ENCODE peak calls at places on chromosomes 3 and 15, in five cellular contexts. One of them, this sample, is unnamed.

GRCh38 chr15:99928429-99928981 is 195.3 kb upstream of the LYSMD4 start:
- DNase-seq in ascending aorta: peak; percentile 24
- DNase-seq in mucosa of descending colon: peak; percentile 93
- DNase-seq in IMR-90: peak; percentile 66
- DNase-seq in ovary: peak; percentile 86
- DNase-seq in this sample: peak; percentile 85

GRCh38 chr15:33851079-33851478 is 117.2 kb upstream of the CHRM5 start:
- DNase-seq in ascending aorta: no peak
- DNase-seq in mucosa of descending colon: no peak
- DNase-seq in IMR-90: no peak
- DNase-seq in ovary: no peak
- DNase-seq in this sample: no peak

GRCh38 chr15:40029979-40030893 is 8.7 kb downstream of the SRP14 start:
- DNase-seq in ascending aorta: no peak
- DNase-seq in mucosa of descending colon: peak; percentile 46
- DNase-seq in IMR-90: peak; percentile 22
- DNase-seq in ovary: no peak
- DNase-seq in this sample: peak; percentile 44

GRCh38 chr3:98593046-98593936 is at the start of gene CPOX:
- DNase-seq in ascending aorta: peak; percentile 31
- DNase-seq in mucosa of descending colon: peak; percentile 94
- DNase-seq in IMR-90: peak; percentile 88
- DNase-seq in ovary: peak; percentile 85
- DNase-seq in this sample: peak; percentile 75

GRCh38 chr15:50114381-50114780 is 4.7 kb downstream of the ATP8B4 start:
- DNase-seq in ascending aorta: no peak
- DNase-seq in mucosa of descending colon: no peak
- DNase-seq in IMR-90: no peak
- DNase-seq in ovary: no peak
- DNase-seq in this sample: no peak

GRCh38 chr3:185824467-185825378 is at the start of gene IGF2BP2:
- DNase-seq in ascending aorta: no peak
- DNase-seq in mucosa of descending colon: peak; percentile 91
- DNase-seq in IMR-90: peak; percentile 80
- DNase-seq in ovary: peak; percentile 74
- DNase-seq in this sample: peak; percentile 55

GRCh38 chr15:47332481-47332880 is 384.8 kb upstream of the SEMA6D start:
- DNase-seq in ascending aorta: no peak
- DNase-seq in mucosa of descending colon: no peak
- DNase-seq in IMR-90: peak; percentile 42
- DNase-seq in ovary: no peak
- DNase-seq in this sample: no peak

GRCh38 chr3:25723802-25724201 is 59.1 kb upstream of the TOP2B start:
- DNase-seq in ascending aorta: no peak
- DNase-seq in mucosa of descending colon: no peak
- DNase-seq in IMR-90: no peak
- DNase-seq in ovary: no peak
- DNase-seq in this sample: no peak

GRCh38 chr15:63405159-63405558 is 23.5 kb upstream of the CA12 start:
- DNase-seq in ascending aorta: no peak
- DNase-seq in mucosa of descending colon: no peak
- DNase-seq in IMR-90: no peak
- DNase-seq in ovary: no peak
- DNase-seq in this sample: no peak

GRCh38 chr15:58931985-58932384 is 1.5 kb downstream of the SLTM start:
- DNase-seq in ascending aorta: no peak
- DNase-seq in mucosa of descending colon: no peak
- DNase-seq in IMR-90: peak; percentile 63
- DNase-seq in ovary: no peak
- DNase-seq in this sample: peak; percentile 56

GRCh38 chr3:47907784-47908183 is 104.8 kb downstream of the DHX30 start:
- DNase-seq in ascending aorta: no peak
- DNase-seq in mucosa of descending colon: no peak
- DNase-seq in IMR-90: no peak
- DNase-seq in ovary: no peak
- DNase-seq in this sample: no peak

GRCh38 chr3:149462051-149462450 is 12.4 kb upstream of the TM4SF4 start:
- DNase-seq in ascending aorta: no peak
- DNase-seq in mucosa of descending colon: no peak
- DNase-seq in IMR-90: no peak
- DNase-seq in ovary: no peak
- DNase-seq in this sample: no peak

GRCh38 chr3:95172549-95172948 is 1109.7 kb downstream of the NSUN3 start:
- DNase-seq in ascending aorta: no peak
- DNase-seq in mucosa of descending colon: no peak
- DNase-seq in IMR-90: no peak
- DNase-seq in ovary: no peak
- DNase-seq in this sample: no peak

GRCh38 chr3:156412600-156412999 is 142.3 kb downstream of the SSR3 start:
- DNase-seq in ascending aorta: no peak
- DNase-seq in mucosa of descending colon: no peak
- DNase-seq in IMR-90: no peak
- DNase-seq in ovary: no peak
- DNase-seq in this sample: no peak

GRCh38 chr3:156404217-156404616 is 150.7 kb downstream of the SSR3 start:
- DNase-seq in ascending aorta: no peak
- DNase-seq in mucosa of descending colon: no peak
- DNase-seq in IMR-90: no peak
- DNase-seq in ovary: no peak
- DNase-seq in this sample: no peak

GRCh38 chr3:156406393-156406792 is 148.5 kb downstream of the SSR3 start:
- DNase-seq in ascending aorta: no peak
- DNase-seq in mucosa of descending colon: no peak
- DNase-seq in IMR-90: no peak
- DNase-seq in ovary: no peak
- DNase-seq in this sample: no peak

GRCh38 chr3:156409694-156410093 is 145.2 kb downstream of the SSR3 start:
- DNase-seq in ascending aorta: no peak
- DNase-seq in mucosa of descending colon: no peak
- DNase-seq in IMR-90: no peak
- DNase-seq in ovary: no peak
- DNase-seq in this sample: no peak

DNA sequence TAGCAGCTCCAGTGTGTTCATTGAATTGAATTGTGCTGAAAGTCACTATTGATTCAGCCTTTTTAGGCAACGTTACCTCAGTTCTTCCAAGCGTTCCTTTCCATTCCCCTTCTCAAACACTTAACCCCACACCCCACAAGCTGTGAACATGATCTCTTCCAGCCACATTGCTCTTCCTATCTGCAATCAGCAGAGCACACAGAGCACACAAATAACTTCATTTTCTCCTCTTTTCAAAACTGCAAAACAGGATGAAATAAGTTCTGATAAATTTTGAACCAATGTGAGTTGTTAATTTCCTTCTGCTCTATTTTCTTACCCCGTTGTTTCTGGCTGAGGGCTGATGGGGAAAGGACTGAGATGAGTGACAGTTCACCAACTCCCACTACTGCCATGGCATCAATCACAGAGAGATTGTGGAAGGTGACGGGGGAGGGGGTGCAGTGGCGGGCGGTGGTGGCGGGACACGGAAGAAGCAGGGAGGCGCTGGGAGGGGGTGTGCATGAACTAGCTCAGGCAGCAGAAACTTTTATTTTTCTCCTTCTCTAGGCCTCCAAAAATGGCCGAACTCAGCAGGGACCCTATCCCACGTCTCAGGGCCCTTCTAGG is 147.2 kb downstream of the SSR3 start:
- DNase-seq in ascending aorta: no peak
- DNase-seq in mucosa of descending colon: no peak
- DNase-seq in IMR-90: no peak
- DNase-seq in ovary: no peak
- DNase-seq in this sample: no peak
- H3K4me1 ChIP-seq in ascending aorta: no peaks in the 10 kb centered on the region
- H3K4me1 ChIP-seq in mucosa of descending colon: no peaks in the 10 kb centered on the region
- H3K4me1 ChIP-seq in IMR-90: no peaks in the 10 kb centered on the region
- H3K4me1 ChIP-seq in ovary: no peaks in the 10 kb centered on the region
- H3K4me1 ChIP-seq in this sample: no peaks in the 10 kb centered on the region

DNA sequence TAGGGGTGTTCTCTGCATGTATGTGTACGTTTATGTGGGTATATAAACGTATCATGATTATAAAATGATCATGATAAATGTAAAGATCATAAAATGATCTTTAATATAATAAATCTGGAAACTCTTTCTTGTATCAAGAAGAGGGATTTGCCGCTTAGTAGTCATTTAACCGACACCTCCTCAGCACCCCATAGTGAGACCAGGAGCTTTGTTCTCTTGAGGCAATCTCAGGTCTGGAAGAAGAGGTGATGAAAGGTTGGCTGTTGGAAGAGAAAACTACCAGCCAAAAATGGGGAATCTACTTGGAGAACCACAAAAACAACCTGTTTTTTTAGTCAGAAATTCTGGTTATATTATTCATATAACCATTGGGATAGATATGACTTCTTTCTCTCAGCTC is 38.7 kb downstream of the TGFBR2 start:
- DNase-seq in ascending aorta: no peak
- DNase-seq in mucosa of descending colon: no peak
- DNase-seq in IMR-90: no peak
- DNase-seq in ovary: no peak
- DNase-seq in this sample: no peak
- H3K4me1 ChIP-seq in ascending aorta: peaks cover 11% of the 10 kb centered on the region
- H3K4me1 ChIP-seq in mucosa of descending colon: peaks cover 14% of the 10 kb centered on the region
- H3K4me1 ChIP-seq in IMR-90: peaks cover 30% of the 10 kb centered on the region
- H3K4me1 ChIP-seq in ovary: peaks cover 5% of the 10 kb centered on the region
- H3K4me1 ChIP-seq in this sample: peaks cover 78% of the 10 kb centered on the region

DNA sequence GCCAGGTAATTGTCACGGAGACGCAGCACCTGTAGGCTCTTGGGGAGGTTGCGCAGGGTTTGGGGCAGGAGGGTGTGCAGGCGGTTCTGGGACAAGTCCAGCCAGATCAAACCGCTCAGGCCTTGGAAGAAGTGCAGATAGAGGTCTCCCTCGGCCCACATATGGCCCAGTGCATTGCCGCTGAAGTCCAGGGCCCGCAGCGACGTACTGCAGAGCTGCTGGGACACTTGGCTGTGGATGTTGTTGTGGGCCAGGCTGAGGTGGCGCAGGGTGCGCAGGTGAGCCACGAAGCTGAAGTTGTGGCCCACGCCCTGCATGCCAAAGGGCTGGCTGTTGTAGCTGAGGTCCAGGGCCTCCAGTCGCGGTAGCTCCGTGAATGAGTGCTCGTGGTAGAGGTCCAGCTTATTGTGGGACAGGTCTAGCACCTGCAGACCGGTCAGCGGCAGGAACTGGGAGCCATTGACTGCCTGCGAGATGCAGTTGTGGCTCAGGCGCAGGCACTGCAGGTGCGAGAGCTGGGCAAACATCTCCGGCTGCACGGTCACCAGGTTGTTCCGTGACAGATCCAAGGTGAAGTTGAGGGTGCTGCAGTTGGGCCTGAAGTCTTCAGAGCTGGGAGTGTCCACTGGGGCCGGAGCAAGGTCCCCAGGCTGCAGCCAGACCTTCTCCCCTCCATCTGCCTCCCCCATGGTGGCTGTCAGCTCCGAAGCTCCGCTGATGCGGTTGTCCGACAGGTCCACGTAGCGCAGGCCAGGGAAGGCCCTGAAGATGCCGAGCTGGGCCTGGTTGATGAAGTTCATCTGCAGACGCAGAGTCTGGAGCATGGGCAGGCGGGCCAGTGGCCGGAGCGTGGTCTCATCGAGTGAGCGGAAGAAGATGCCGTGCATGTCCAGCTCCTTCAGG is 2.9 kb downstream of the TLR9 start:
- DNase-seq in ascending aorta: no peak
- DNase-seq in mucosa of descending colon: no peak
- DNase-seq in IMR-90: no peak
- DNase-seq in ovary: peak; percentile 38
- DNase-seq in this sample: no peak
- H3K4me1 ChIP-seq in ascending aorta: no peaks in the 10 kb centered on the region
- H3K4me1 ChIP-seq in mucosa of descending colon: peaks cover 13% of the 10 kb centered on the region
- H3K4me1 ChIP-seq in IMR-90: no peaks in the 10 kb centered on the region
- H3K4me1 ChIP-seq in ovary: peaks cover 9% of the 10 kb centered on the region
- H3K4me1 ChIP-seq in this sample: peaks cover 78% of the 10 kb centered on the region

GRCh38 chr15:38692789-38693062 is 128.1 kb upstream of the RASGRP1 start:
- DNase-seq in ascending aorta: no peak
- DNase-seq in mucosa of descending colon: no peak
- DNase-seq in IMR-90: no peak
- DNase-seq in ovary: no peak
- DNase-seq in this sample: no peak
- H3K4me1 ChIP-seq in ascending aorta: no peaks in the 10 kb centered on the region
- H3K4me1 ChIP-seq in mucosa of descending colon: no peaks in the 10 kb centered on the region
- H3K4me1 ChIP-seq in IMR-90: peaks cover 4% of the 10 kb centered on the region
- H3K4me1 ChIP-seq in ovary: no peaks in the 10 kb centered on the region
- H3K4me1 ChIP-seq in this sample: peaks cover 80% of the 10 kb centered on the region

This sample was measured in CD4-positive, CD25-positive, alpha-beta regulatory T cell.